ENCODE peak calls at places on chromosomes 16 and 17, in five cellular contexts. One of them, this sample, is unnamed.

GRCh38 chr17:80425835-80426426 is 11.0 kb downstream of the ENDOV start:
- DNase-seq in CD8-positive, alpha-beta T cell: no peak
- DNase-seq in RWPE1: no peak
- DNase-seq in NB4: no peak
- DNase-seq in HepG2: no peak
- DNase-seq in this sample: no peak

GRCh38 chr16:68668266-68668665 is 23.2 kb downstream of the CDH3 start:
- DNase-seq in CD8-positive, alpha-beta T cell: no peak
- DNase-seq in NB4: peak
- DNase-seq in HepG2: no peak
- DNase-seq in RWPE1: peak
- DNase-seq in this sample: no peak

GRCh38 chr17:40980594-40980993 is 3.5 kb downstream of the KRT40 start:
- DNase-seq in RWPE1: no peak
- DNase-seq in CD8-positive, alpha-beta T cell: no peak
- DNase-seq in HepG2: no peak
- DNase-seq in NB4: no peak
- DNase-seq in this sample: no peak

GRCh38 chr17:10099051-10099571 is 99.3 kb downstream of the GAS7 start:
- DNase-seq in RWPE1: peak
- DNase-seq in HepG2: no peak
- DNase-seq in CD8-positive, alpha-beta T cell: no peak
- DNase-seq in NB4: peak
- DNase-seq in this sample: no peak

GRCh38 chr17:65156185-65156834 is 19.1 kb downstream of the RGS9 start:
- DNase-seq in HepG2: no peak
- DNase-seq in RWPE1: no peak
- DNase-seq in NB4: no peak
- DNase-seq in CD8-positive, alpha-beta T cell: no peak
- DNase-seq in this sample: no peak

GRCh38 chr16:30927789-30928378 is 4.5 kb downstream of the FBXL19 start:
- DNase-seq in RWPE1: no peak
- DNase-seq in HepG2: peak
- DNase-seq in NB4: peak
- DNase-seq in CD8-positive, alpha-beta T cell: no peak
- DNase-seq in this sample: no peak

GRCh38 chr17:32610027-32610650 is 123.3 kb downstream of the CDK5R1 start:
- DNase-seq in CD8-positive, alpha-beta T cell: no peak
- DNase-seq in HepG2: no peak
- DNase-seq in RWPE1: no peak
- DNase-seq in NB4: no peak
- DNase-seq in this sample: no peak

GRCh38 chr16:26005336-26005735 is 313.6 kb downstream of the HS3ST4 start:
- DNase-seq in HepG2: no peak
- DNase-seq in RWPE1: no peak
- DNase-seq in CD8-positive, alpha-beta T cell: no peak
- DNase-seq in NB4: no peak
- DNase-seq in this sample: no peak

GRCh38 chr17:20103454-20104448 is 94.6 kb downstream of the SPECC1 start:
- DNase-seq in CD8-positive, alpha-beta T cell: no peak
- DNase-seq in NB4: no peak
- DNase-seq in RWPE1: no peak
- DNase-seq in HepG2: no peak
- DNase-seq in this sample: no peak

GRCh38 chr17:57577751-57578607 is 167.1 kb downstream of the CCDC182 start:
- DNase-seq in CD8-positive, alpha-beta T cell: no peak
- DNase-seq in NB4: peak
- DNase-seq in HepG2: peak
- DNase-seq in RWPE1: no peak
- DNase-seq in this sample: no peak

GRCh38 chr17:2592974-2593845 is at the start of gene PAFAH1B1:
- DNase-seq in NB4: peak
- DNase-seq in RWPE1: peak
- DNase-seq in CD8-positive, alpha-beta T cell: peak
- DNase-seq in HepG2: peak
- DNase-seq in this sample: no peak

GRCh38 chr17:19448341-19449268 is 37.6 kb downstream of the RNF112 start:
- DNase-seq in RWPE1: peak
- DNase-seq in CD8-positive, alpha-beta T cell: no peak
- DNase-seq in NB4: no peak
- DNase-seq in HepG2: peak
- DNase-seq in this sample: peak

GRCh38 chr17:66255112-66255511 is 25.9 kb upstream of the APOH start:
- DNase-seq in CD8-positive, alpha-beta T cell: peak
- DNase-seq in HepG2: peak
- DNase-seq in NB4: peak
- DNase-seq in RWPE1: peak
- DNase-seq in this sample: no peak

GRCh38 chr16:69482410-69482951 is 58.1 kb downstream of the CYB5B start:
- DNase-seq in CD8-positive, alpha-beta T cell: no peak
- DNase-seq in RWPE1: no peak
- DNase-seq in NB4: no peak
- DNase-seq in HepG2: no peak
- DNase-seq in this sample: no peak

GRCh38 chr16:35200662-35201061 is 1741.2 kb downstream of the TP53TG3F start:
- DNase-seq in HepG2: no peak
- DNase-seq in RWPE1: no peak
- DNase-seq in CD8-positive, alpha-beta T cell: no peak
- DNase-seq in NB4: no peak
- DNase-seq in this sample: no peak

GRCh38 chr17:19551708-19552148 is 18.1 kb downstream of the SLC47A1 start:
- DNase-seq in CD8-positive, alpha-beta T cell: no peak
- DNase-seq in NB4: no peak
- DNase-seq in HepG2: peak
- DNase-seq in RWPE1: no peak
- DNase-seq in this sample: no peak

GRCh38 chr17:39679521-39680192 is 8.2 kb downstream of the PGAP3 start:
- DNase-seq in NB4: peak
- DNase-seq in CD8-positive, alpha-beta T cell: peak
- DNase-seq in HepG2: no peak
- DNase-seq in RWPE1: no peak
- DNase-seq in this sample: no peak

GRCh38 chr17:40306395-40306794 is 2.6 kb upstream of the RARA start:
- DNase-seq in HepG2: no peak
- DNase-seq in RWPE1: no peak
- DNase-seq in CD8-positive, alpha-beta T cell: no peak
- DNase-seq in NB4: no peak
- DNase-seq in this sample: no peak

GRCh38 chr16:65961491-65962143 is 404.9 kb upstream of the CDH5 start:
- DNase-seq in NB4: no peak
- DNase-seq in HepG2: no peak
- DNase-seq in CD8-positive, alpha-beta T cell: no peak
- DNase-seq in RWPE1: no peak
- DNase-seq in this sample: no peak

GRCh38 chr16:51816929-51817328 is 665.9 kb upstream of the SALL1 start:
- DNase-seq in RWPE1: no peak
- DNase-seq in HepG2: no peak
- DNase-seq in CD8-positive, alpha-beta T cell: no peak
- DNase-seq in NB4: no peak
- DNase-seq in this sample: no peak

GRCh38 chr17:47651704-47652103 is 2.0 kb downstream of the KPNB1 start:
- DNase-seq in RWPE1: no peak
- DNase-seq in HepG2: no peak
- DNase-seq in NB4: no peak
- DNase-seq in CD8-positive, alpha-beta T cell: no peak
- DNase-seq in this sample: no peak

GRCh38 chr17:27559996-27560481 is 70.9 kb upstream of the LGALS9 start:
- DNase-seq in NB4: no peak
- DNase-seq in RWPE1: peak
- DNase-seq in HepG2: no peak
- DNase-seq in CD8-positive, alpha-beta T cell: no peak
- DNase-seq in this sample: no peak

GRCh38 chr17:19336938-19337711 is 25.4 kb downstream of the B9D1 start:
- DNase-seq in NB4: no peak
- DNase-seq in HepG2: peak
- DNase-seq in RWPE1: no peak
- DNase-seq in CD8-positive, alpha-beta T cell: no peak
- DNase-seq in this sample: no peak

GRCh38 chr17:58386708-58387107 is 30.6 kb downstream of the RNF43 start:
- DNase-seq in CD8-positive, alpha-beta T cell: no peak
- DNase-seq in RWPE1: no peak
- DNase-seq in NB4: no peak
- DNase-seq in HepG2: no peak
- DNase-seq in this sample: no peak

GRCh38 chr17:10046786-10047609 is 141.9 kb upstream of the RCVRN start:
- DNase-seq in NB4: no peak
- DNase-seq in RWPE1: no peak
- DNase-seq in CD8-positive, alpha-beta T cell: no peak
- DNase-seq in HepG2: no peak
- DNase-seq in this sample: no peak

GRCh38 chr16:48865511-48865910 is 255.5 kb upstream of the N4BP1 start:
- DNase-seq in CD8-positive, alpha-beta T cell: no peak
- DNase-seq in RWPE1: no peak
- DNase-seq in HepG2: no peak
- DNase-seq in NB4: no peak
- DNase-seq in this sample: no peak

GRCh38 chr16:48862087-48862532 is 252.1 kb upstream of the N4BP1 start:
- DNase-seq in NB4: no peak
- DNase-seq in HepG2: no peak
- DNase-seq in RWPE1: peak
- DNase-seq in CD8-positive, alpha-beta T cell: no peak
- DNase-seq in this sample: no peak

GRCh38 chr16:48860341-48860740 is 250.4 kb upstream of the N4BP1 start:
- DNase-seq in CD8-positive, alpha-beta T cell: no peak
- DNase-seq in NB4: no peak
- DNase-seq in HepG2: no peak
- DNase-seq in RWPE1: no peak
- DNase-seq in this sample: no peak

GRCh38 chr16:48864055-48864454 is 254.1 kb upstream of the N4BP1 start:
- DNase-seq in CD8-positive, alpha-beta T cell: no peak
- DNase-seq in HepG2: no peak
- DNase-seq in NB4: no peak
- DNase-seq in RWPE1: no peak
- DNase-seq in this sample: no peak
- TF ChIP-seq CTCF in CD8-positive, alpha-beta T cell: no peak
- TF ChIP-seq CTCF in HepG2: no peak
- TF ChIP-seq CTCF in NB4: peak
- TF ChIP-seq CTCF in RWPE1: no peak
- TF ChIP-seq CTCF in this sample: no peak

DNA sequence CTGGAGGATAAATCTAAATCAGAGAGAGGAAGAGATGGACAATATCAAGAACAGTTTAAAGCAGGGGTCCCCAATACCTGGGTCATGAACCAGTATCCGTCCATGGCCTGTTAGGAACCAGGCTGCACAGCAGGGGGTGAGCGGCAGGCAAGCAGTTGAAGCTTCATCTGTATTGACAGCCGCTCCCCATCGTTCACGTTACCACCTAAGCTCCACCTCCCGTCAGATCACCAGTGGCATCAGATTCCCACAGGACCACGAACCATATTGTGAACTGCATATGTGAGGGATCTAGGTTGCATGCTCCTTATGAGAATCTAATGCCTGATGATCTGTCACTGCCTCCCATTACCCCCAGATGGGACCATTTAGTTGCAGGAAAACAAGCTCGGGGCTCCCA is 226.5 kb downstream of the SLC39A11 start:
- DNase-seq in CD8-positive, alpha-beta T cell: no peak
- DNase-seq in RWPE1: no peak
- DNase-seq in NB4: no peak
- DNase-seq in HepG2: no peak
- DNase-seq in this sample: no peak
- TF ChIP-seq CTCF in CD8-positive, alpha-beta T cell: no peak
- TF ChIP-seq CTCF in RWPE1: no peak
- TF ChIP-seq CTCF in NB4: no peak
- TF ChIP-seq CTCF in HepG2: no peak
- TF ChIP-seq CTCF in this sample: no peak

DNA sequence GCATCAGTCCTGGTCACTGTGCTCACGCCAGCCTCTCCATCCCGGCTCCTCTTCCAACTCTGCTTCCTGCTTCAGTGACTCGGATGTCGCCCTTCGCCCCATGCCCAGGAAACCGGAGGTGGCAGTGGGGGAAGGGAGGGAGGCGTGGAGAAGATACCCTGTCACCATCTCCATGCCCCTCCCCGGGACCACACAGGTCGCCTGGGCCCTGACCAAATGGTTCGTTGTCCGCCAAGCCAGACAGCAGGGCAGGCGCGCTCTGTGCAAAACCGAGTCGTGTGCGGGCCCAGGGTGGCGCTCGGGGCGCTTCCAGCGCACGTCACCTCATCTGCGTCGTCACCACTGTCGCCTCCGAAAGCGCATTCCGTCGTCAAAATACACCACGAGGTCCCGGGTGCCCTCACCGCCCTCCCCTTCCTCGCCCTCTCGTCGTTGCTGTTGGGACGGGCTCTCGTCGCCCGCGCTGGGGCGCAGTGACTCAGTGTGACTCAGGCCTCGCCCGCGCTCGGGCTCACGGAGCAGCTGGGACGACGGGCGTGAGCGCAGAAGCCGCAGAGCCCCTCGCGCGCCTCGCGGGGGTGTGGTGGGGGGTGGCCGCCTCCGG is 39.2 kb downstream of the ZNF778 start:
- DNase-seq in CD8-positive, alpha-beta T cell: peak
- DNase-seq in HepG2: no peak
- DNase-seq in RWPE1: peak
- DNase-seq in NB4: peak
- DNase-seq in this sample: no peak
- TF ChIP-seq CTCF in CD8-positive, alpha-beta T cell: no peak
- TF ChIP-seq CTCF in HepG2: no peak
- TF ChIP-seq CTCF in RWPE1: no peak
- TF ChIP-seq CTCF in NB4: no peak
- TF ChIP-seq CTCF in this sample: no peak

DNA sequence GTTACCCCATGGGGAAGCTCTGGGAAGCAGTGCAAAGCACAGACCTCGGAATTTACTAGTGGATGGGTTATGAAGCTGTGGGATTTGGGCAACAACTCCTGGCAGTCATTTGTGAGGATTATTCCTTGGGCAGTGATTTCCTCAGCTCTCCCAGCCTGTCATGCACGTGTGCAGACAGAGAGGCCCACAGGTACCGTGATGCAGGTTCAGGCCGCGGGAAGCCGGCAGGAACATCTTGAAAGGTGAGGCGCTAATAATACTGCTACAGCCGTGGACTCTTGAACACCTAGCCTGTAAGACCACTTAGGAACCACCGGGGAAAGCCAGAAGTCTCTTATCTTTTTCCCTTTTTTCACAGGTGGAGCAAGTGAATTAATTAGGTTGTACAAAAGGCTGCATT is 80.2 kb upstream of the CPHXL start:
- DNase-seq in CD8-positive, alpha-beta T cell: no peak
- DNase-seq in RWPE1: no peak
- DNase-seq in HepG2: no peak
- DNase-seq in NB4: no peak
- DNase-seq in this sample: no peak
- TF ChIP-seq CTCF in CD8-positive, alpha-beta T cell: no peak
- TF ChIP-seq CTCF in RWPE1: no peak
- TF ChIP-seq CTCF in HepG2: no peak
- TF ChIP-seq CTCF in NB4: no peak
- TF ChIP-seq CTCF in this sample: no peak

DNA sequence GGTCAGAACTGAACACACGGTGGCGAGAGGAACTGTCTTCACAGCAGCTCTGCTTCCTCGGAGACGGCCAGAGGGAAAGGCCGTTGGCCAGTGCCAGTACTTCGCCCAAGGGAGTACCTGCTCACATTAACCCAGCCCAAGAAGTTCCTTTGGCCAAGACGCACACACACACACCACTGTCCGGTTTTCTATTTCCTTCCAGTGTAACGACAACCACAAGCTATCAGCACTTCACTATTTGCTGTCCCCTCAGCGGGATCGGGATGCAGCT is 735 bp upstream of the GGNBP2 start:
- DNase-seq in HepG2: peak
- DNase-seq in CD8-positive, alpha-beta T cell: no peak
- DNase-seq in NB4: peak
- DNase-seq in RWPE1: peak
- DNase-seq in this sample: no peak
- TF ChIP-seq CTCF in HepG2: peak
- TF ChIP-seq CTCF in CD8-positive, alpha-beta T cell: no peak
- TF ChIP-seq CTCF in NB4: no peak
- TF ChIP-seq CTCF in RWPE1: no peak
- TF ChIP-seq CTCF in this sample: peak